ENCODE peak calls at places on chromosomes 13 and 19, in nine cellular contexts. H is GM23338; V is stimulated activated CD4-positive, alpha-beta T cell treated with anti-CD3 and anti-CD28 coated beads, Interleukin-4, amount 100 ng/mL, for 24 hours; C is AG08395; X is activated CD8-positive, alpha-beta memory T cell treated with anti-CD3 and anti-CD28 coated beads, Interleukin-2, amount 50 U/mL, for 48 hours; Q is left colon; Z is NCI-H1417; F is nephron progenitor cell; J is T1000. P is an unnamed sample.

GRCh38 chr13:50365683-50366391 is 350.6 kb downstream of the KCNRG start:
- DNase-seq in H (no peak), V (peak; percentile 71), Z (peak; percentile 99), J (no peak), X (no peak), Q (no peak), F (no peak), C (no peak), P (no peak)

GRCh38 chr19:3154957-3155736 is 19.3 kb downstream of the GNA15 start:
- DNase-seq in C (peak; percentile 97), F (no peak), H (no peak), V (peak; percentile 90), X (peak; percentile 86), Z (no peak), J (peak; percentile 97), Q (peak; percentile 73), P (peak; percentile 65)

GRCh38 chr13:26541678-26542553 is 15.6 kb upstream of the WASF3 start:
- DNase-seq in H (peak; percentile 17), C (no peak), V (no peak), F (no peak), X (no peak), Q (no peak), Z (peak; percentile 7), J (no peak), P (no peak)

GRCh38 chr13:66222127-66222526 is 1008.0 kb downstream of the PCDH9 start:
- DNase-seq in V (no peak), Z (no peak), J (no peak), C (no peak), Q (no peak), H (no peak), F (no peak), X (no peak), P (no peak)

GRCh38 chr13:85266771-85267170 is 532.4 kb downstream of the SLITRK6 start:
- DNase-seq in C (no peak), F (peak; percentile 2), Q (no peak), V (no peak), X (no peak), Z (no peak), J (no peak), H (peak; percentile 21), P (no peak)

GRCh38 chr13:95924389-95924994 is 128.7 kb downstream of the UGGT2 start:
- DNase-seq in H (peak; percentile 5), Z (peak; percentile 22), Q (no peak), C (peak; percentile 75), F (no peak), V (no peak), X (no peak), J (no peak), P (no peak)

GRCh38 chr19:1351324-1351947 is 32.3 kb upstream of the NDUFS7 start:
- DNase-seq in V (no peak), C (no peak), H (no peak), Q (no peak), J (no peak), Z (no peak), F (no peak), X (no peak), P (peak; percentile 83)

GRCh38 chr19:27794444-27795042 is 1418.4 kb downstream of the UQCRFS1 start:
- DNase-seq in F (peak; percentile 38), C (peak; percentile 47), J (peak; percentile 12), V (no peak), Z (no peak), H (peak; percentile 69), Q (no peak), X (peak; percentile 54), P (no peak)

GRCh38 chr19:38542040-38542439 is 75.7 kb downstream of the MAP4K1 start:
- DNase-seq in J (no peak), X (no peak), H (no peak), Q (no peak), F (no peak), V (no peak), Z (no peak), C (no peak), P (no peak)

GRCh38 chr19:591099-591958 is 1.6 kb downstream of the HCN2 start:
- DNase-seq in Z (no peak), V (no peak), X (no peak), C (peak; percentile 47), J (peak; percentile 34), F (peak; percentile 81), H (peak; percentile 68), Q (no peak), P (no peak)

GRCh38 chr13:90261343-90261742 is 1086.1 kb upstream of the MIR17HG start:
- DNase-seq in V (no peak), X (no peak), Z (no peak), F (no peak), H (no peak), J (no peak), Q (no peak), C (no peak), P (no peak)

GRCh38 chr13:38167164-38167822 is 182.4 kb upstream of the UFM1 start:
- DNase-seq in F (no peak), C (no peak), H (no peak), Z (no peak), V (no peak), Q (no peak), J (no peak), X (no peak), P (no peak)

GRCh38 chr19:47725759-47726401 is 12.7 kb downstream of the EHD2 start:
- DNase-seq in Q (no peak), J (no peak), F (no peak), C (no peak), X (no peak), Z (no peak), V (no peak), H (peak; percentile 54), P (no peak)

GRCh38 chr19:46201413-46202310 is 27.9 kb upstream of the IGFL1 start:
- DNase-seq in Z (no peak), V (no peak), F (no peak), X (no peak), H (no peak), J (no peak), Q (no peak), C (peak; percentile 44), P (peak; percentile 76)

GRCh38 chr19:54107876-54108490 is 5.3 kb downstream of the NDUFA3 start:
- DNase-seq in X (no peak), F (no peak), J (no peak), H (peak; percentile 28), C (no peak), V (no peak), Q (no peak), Z (no peak), P (no peak)